ENCODE peak calls at places on chromosomes 13 and 19, in seven cellular contexts. One of them, this sample, is unnamed.

GRCh38 chr19:6930190-6930589 is 42.8 kb downstream of the ADGRE1 start:
- DNase-seq in GM12892: no peak
- DNase-seq in EL: no peak
- DNase-seq in A549: no peak
- DNase-seq in ACHN: no peak
- DNase-seq in activated naive CD4-positive, alpha-beta T cell treated with anti-CD3 and anti-CD28 coated beads, Interleukin-2, amount 10 ng/mL, durations not matched to agents 7 days and 5 days: no peak
- DNase-seq in stimulated activated CD8-positive, alpha-beta memory T cell treated with anti-CD3 and anti-CD28 coated beads, Interleukin-7, amount 100 ng/mL, for 24 hours: no peak
- DNase-seq in this sample: no peak

GRCh38 chr13:112056284-112056727 is 10.6 kb upstream of the SOX1 start:
- DNase-seq in GM12892: no peak
- DNase-seq in EL: no peak
- DNase-seq in A549: no peak
- DNase-seq in ACHN: no peak
- DNase-seq in activated naive CD4-positive, alpha-beta T cell treated with anti-CD3 and anti-CD28 coated beads, Interleukin-2, amount 10 ng/mL, durations not matched to agents 7 days and 5 days: no peak
- DNase-seq in stimulated activated CD8-positive, alpha-beta memory T cell treated with anti-CD3 and anti-CD28 coated beads, Interleukin-7, amount 100 ng/mL, for 24 hours: no peak
- DNase-seq in this sample: no peak

GRCh38 chr13:76939215-76939614 is 9.1 kb upstream of the ACOD1 start:
- DNase-seq in GM12892: no peak
- DNase-seq in EL: peak
- DNase-seq in A549: no peak
- DNase-seq in ACHN: no peak
- DNase-seq in activated naive CD4-positive, alpha-beta T cell treated with anti-CD3 and anti-CD28 coated beads, Interleukin-2, amount 10 ng/mL, durations not matched to agents 7 days and 5 days: no peak
- DNase-seq in stimulated activated CD8-positive, alpha-beta memory T cell treated with anti-CD3 and anti-CD28 coated beads, Interleukin-7, amount 100 ng/mL, for 24 hours: no peak
- DNase-seq in this sample: no peak

GRCh38 chr19:9885077-9885552 is 50.0 kb downstream of the PIN1 start:
- DNase-seq in GM12892: no peak
- DNase-seq in EL: no peak
- DNase-seq in A549: no peak
- DNase-seq in ACHN: peak
- DNase-seq in activated naive CD4-positive, alpha-beta T cell treated with anti-CD3 and anti-CD28 coated beads, Interleukin-2, amount 10 ng/mL, durations not matched to agents 7 days and 5 days: no peak
- DNase-seq in stimulated activated CD8-positive, alpha-beta memory T cell treated with anti-CD3 and anti-CD28 coated beads, Interleukin-7, amount 100 ng/mL, for 24 hours: no peak
- DNase-seq in this sample: peak

GRCh38 chr19:53057904-53058579 is 13.5 kb downstream of the ERVV-2 start:
- DNase-seq in GM12892: no peak
- DNase-seq in EL: peak
- DNase-seq in A549: no peak
- DNase-seq in ACHN: no peak
- DNase-seq in activated naive CD4-positive, alpha-beta T cell treated with anti-CD3 and anti-CD28 coated beads, Interleukin-2, amount 10 ng/mL, durations not matched to agents 7 days and 5 days: peak
- DNase-seq in stimulated activated CD8-positive, alpha-beta memory T cell treated with anti-CD3 and anti-CD28 coated beads, Interleukin-7, amount 100 ng/mL, for 24 hours: no peak
- DNase-seq in this sample: no peak

GRCh38 chr19:45733160-45733810 is at the start of gene MEIOSIN:
- DNase-seq in GM12892: no peak
- DNase-seq in EL: no peak
- DNase-seq in A549: no peak
- DNase-seq in ACHN: no peak
- DNase-seq in activated naive CD4-positive, alpha-beta T cell treated with anti-CD3 and anti-CD28 coated beads, Interleukin-2, amount 10 ng/mL, durations not matched to agents 7 days and 5 days: no peak
- DNase-seq in stimulated activated CD8-positive, alpha-beta memory T cell treated with anti-CD3 and anti-CD28 coated beads, Interleukin-7, amount 100 ng/mL, for 24 hours: no peak
- DNase-seq in this sample: no peak

GRCh38 chr19:35959040-35959967 is 23.1 kb downstream of the LRFN3 start:
- DNase-seq in GM12892: peak
- DNase-seq in EL: no peak
- DNase-seq in A549: no peak
- DNase-seq in ACHN: no peak
- DNase-seq in activated naive CD4-positive, alpha-beta T cell treated with anti-CD3 and anti-CD28 coated beads, Interleukin-2, amount 10 ng/mL, durations not matched to agents 7 days and 5 days: peak
- DNase-seq in stimulated activated CD8-positive, alpha-beta memory T cell treated with anti-CD3 and anti-CD28 coated beads, Interleukin-7, amount 100 ng/mL, for 24 hours: peak
- DNase-seq in this sample: peak

GRCh38 chr13:40619479-40619814 is 47.0 kb downstream of the FOXO1 start:
- DNase-seq in GM12892: no peak
- DNase-seq in EL: no peak
- DNase-seq in A549: no peak
- DNase-seq in ACHN: no peak
- DNase-seq in activated naive CD4-positive, alpha-beta T cell treated with anti-CD3 and anti-CD28 coated beads, Interleukin-2, amount 10 ng/mL, durations not matched to agents 7 days and 5 days: no peak
- DNase-seq in stimulated activated CD8-positive, alpha-beta memory T cell treated with anti-CD3 and anti-CD28 coated beads, Interleukin-7, amount 100 ng/mL, for 24 hours: no peak
- DNase-seq in this sample: no peak

GRCh38 chr13:43848250-43848649 is 31.3 kb downstream of the CCDC122 start:
- DNase-seq in GM12892: no peak
- DNase-seq in EL: peak
- DNase-seq in A549: peak
- DNase-seq in ACHN: no peak
- DNase-seq in activated naive CD4-positive, alpha-beta T cell treated with anti-CD3 and anti-CD28 coated beads, Interleukin-2, amount 10 ng/mL, durations not matched to agents 7 days and 5 days: no peak
- DNase-seq in stimulated activated CD8-positive, alpha-beta memory T cell treated with anti-CD3 and anti-CD28 coated beads, Interleukin-7, amount 100 ng/mL, for 24 hours: no peak
- DNase-seq in this sample: no peak

GRCh38 chr13:20428666-20429644 is 96.7 kb downstream of the CRYL1 start:
- DNase-seq in GM12892: no peak
- DNase-seq in EL: no peak
- DNase-seq in A549: no peak
- DNase-seq in ACHN: no peak
- DNase-seq in activated naive CD4-positive, alpha-beta T cell treated with anti-CD3 and anti-CD28 coated beads, Interleukin-2, amount 10 ng/mL, durations not matched to agents 7 days and 5 days: no peak
- DNase-seq in stimulated activated CD8-positive, alpha-beta memory T cell treated with anti-CD3 and anti-CD28 coated beads, Interleukin-7, amount 100 ng/mL, for 24 hours: no peak
- DNase-seq in this sample: peak

GRCh38 chr13:85148009-85148408 is 651.2 kb downstream of the SLITRK6 start:
- DNase-seq in GM12892: no peak
- DNase-seq in EL: no peak
- DNase-seq in A549: peak
- DNase-seq in ACHN: no peak
- DNase-seq in activated naive CD4-positive, alpha-beta T cell treated with anti-CD3 and anti-CD28 coated beads, Interleukin-2, amount 10 ng/mL, durations not matched to agents 7 days and 5 days: no peak
- DNase-seq in stimulated activated CD8-positive, alpha-beta memory T cell treated with anti-CD3 and anti-CD28 coated beads, Interleukin-7, amount 100 ng/mL, for 24 hours: no peak
- DNase-seq in this sample: no peak

GRCh38 chr13:30739646-30740642 is 4.6 kb downstream of the ALOX5AP start:
- DNase-seq in GM12892: peak
- DNase-seq in EL: peak
- DNase-seq in A549: peak
- DNase-seq in ACHN: peak
- DNase-seq in activated naive CD4-positive, alpha-beta T cell treated with anti-CD3 and anti-CD28 coated beads, Interleukin-2, amount 10 ng/mL, durations not matched to agents 7 days and 5 days: peak
- DNase-seq in stimulated activated CD8-positive, alpha-beta memory T cell treated with anti-CD3 and anti-CD28 coated beads, Interleukin-7, amount 100 ng/mL, for 24 hours: peak
- DNase-seq in this sample: peak

GRCh38 chr13:80509264-80509663 is 168.3 kb upstream of the SPRY2 start:
- DNase-seq in GM12892: no peak
- DNase-seq in EL: no peak
- DNase-seq in A549: no peak
- DNase-seq in ACHN: no peak
- DNase-seq in activated naive CD4-positive, alpha-beta T cell treated with anti-CD3 and anti-CD28 coated beads, Interleukin-2, amount 10 ng/mL, durations not matched to agents 7 days and 5 days: no peak
- DNase-seq in stimulated activated CD8-positive, alpha-beta memory T cell treated with anti-CD3 and anti-CD28 coated beads, Interleukin-7, amount 100 ng/mL, for 24 hours: no peak
- DNase-seq in this sample: no peak

GRCh38 chr13:98564204-98564603 is 12.7 kb downstream of the STK24 start:
- DNase-seq in GM12892: no peak
- DNase-seq in EL: no peak
- DNase-seq in A549: no peak
- DNase-seq in ACHN: no peak
- DNase-seq in activated naive CD4-positive, alpha-beta T cell treated with anti-CD3 and anti-CD28 coated beads, Interleukin-2, amount 10 ng/mL, durations not matched to agents 7 days and 5 days: no peak
- DNase-seq in stimulated activated CD8-positive, alpha-beta memory T cell treated with anti-CD3 and anti-CD28 coated beads, Interleukin-7, amount 100 ng/mL, for 24 hours: no peak
- DNase-seq in this sample: no peak

GRCh38 chr13:41610426-41610825 is 153.1 kb downstream of the RGCC start:
- DNase-seq in GM12892: no peak
- DNase-seq in EL: peak
- DNase-seq in A549: peak
- DNase-seq in ACHN: no peak
- DNase-seq in activated naive CD4-positive, alpha-beta T cell treated with anti-CD3 and anti-CD28 coated beads, Interleukin-2, amount 10 ng/mL, durations not matched to agents 7 days and 5 days: no peak
- DNase-seq in stimulated activated CD8-positive, alpha-beta memory T cell treated with anti-CD3 and anti-CD28 coated beads, Interleukin-7, amount 100 ng/mL, for 24 hours: no peak
- DNase-seq in this sample: peak

GRCh38 chr19:35357867-35358573 is at the start of gene FFAR3:
- DNase-seq in GM12892: no peak
- DNase-seq in EL: peak
- DNase-seq in A549: no peak
- DNase-seq in ACHN: no peak
- DNase-seq in activated naive CD4-positive, alpha-beta T cell treated with anti-CD3 and anti-CD28 coated beads, Interleukin-2, amount 10 ng/mL, durations not matched to agents 7 days and 5 days: no peak
- DNase-seq in stimulated activated CD8-positive, alpha-beta memory T cell treated with anti-CD3 and anti-CD28 coated beads, Interleukin-7, amount 100 ng/mL, for 24 hours: no peak
- DNase-seq in this sample: no peak

GRCh38 chr19:29413435-29413834 is 112.4 kb upstream of the VSTM2B start:
- DNase-seq in GM12892: no peak
- DNase-seq in EL: no peak
- DNase-seq in A549: no peak
- DNase-seq in ACHN: no peak
- DNase-seq in activated naive CD4-positive, alpha-beta T cell treated with anti-CD3 and anti-CD28 coated beads, Interleukin-2, amount 10 ng/mL, durations not matched to agents 7 days and 5 days: no peak
- DNase-seq in stimulated activated CD8-positive, alpha-beta memory T cell treated with anti-CD3 and anti-CD28 coated beads, Interleukin-7, amount 100 ng/mL, for 24 hours: no peak
- DNase-seq in this sample: no peak

GRCh38 chr13:111241006-111241755 is 79.3 kb upstream of the TEX29 start:
- DNase-seq in GM12892: no peak
- DNase-seq in EL: no peak
- DNase-seq in A549: no peak
- DNase-seq in ACHN: no peak
- DNase-seq in activated naive CD4-positive, alpha-beta T cell treated with anti-CD3 and anti-CD28 coated beads, Interleukin-2, amount 10 ng/mL, durations not matched to agents 7 days and 5 days: no peak
- DNase-seq in stimulated activated CD8-positive, alpha-beta memory T cell treated with anti-CD3 and anti-CD28 coated beads, Interleukin-7, amount 100 ng/mL, for 24 hours: no peak
- DNase-seq in this sample: no peak

GRCh38 chr13:46622013-46622917 is 69.3 kb downstream of the LRCH1 start:
- DNase-seq in GM12892: no peak
- DNase-seq in EL: no peak
- DNase-seq in A549: no peak
- DNase-seq in ACHN: peak
- DNase-seq in activated naive CD4-positive, alpha-beta T cell treated with anti-CD3 and anti-CD28 coated beads, Interleukin-2, amount 10 ng/mL, durations not matched to agents 7 days and 5 days: no peak
- DNase-seq in stimulated activated CD8-positive, alpha-beta memory T cell treated with anti-CD3 and anti-CD28 coated beads, Interleukin-7, amount 100 ng/mL, for 24 hours: no peak
- DNase-seq in this sample: no peak

GRCh38 chr19:2711175-2711936 is 8.9 kb upstream of the GNG7 start:
- DNase-seq in GM12892: no peak
- DNase-seq in EL: peak
- DNase-seq in A549: no peak
- DNase-seq in ACHN: peak
- DNase-seq in activated naive CD4-positive, alpha-beta T cell treated with anti-CD3 and anti-CD28 coated beads, Interleukin-2, amount 10 ng/mL, durations not matched to agents 7 days and 5 days: no peak
- DNase-seq in stimulated activated CD8-positive, alpha-beta memory T cell treated with anti-CD3 and anti-CD28 coated beads, Interleukin-7, amount 100 ng/mL, for 24 hours: no peak
- DNase-seq in this sample: no peak

GRCh38 chr19:32464279-32464678 is 58.7 kb downstream of the DPY19L3 start:
- DNase-seq in GM12892: no peak
- DNase-seq in EL: no peak
- DNase-seq in A549: peak
- DNase-seq in ACHN: peak
- DNase-seq in activated naive CD4-positive, alpha-beta T cell treated with anti-CD3 and anti-CD28 coated beads, Interleukin-2, amount 10 ng/mL, durations not matched to agents 7 days and 5 days: no peak
- DNase-seq in stimulated activated CD8-positive, alpha-beta memory T cell treated with anti-CD3 and anti-CD28 coated beads, Interleukin-7, amount 100 ng/mL, for 24 hours: no peak
- DNase-seq in this sample: no peak

GRCh38 chr13:51760592-51760991 is 43.4 kb downstream of the DHRS12 start:
- DNase-seq in GM12892: no peak
- DNase-seq in EL: no peak
- DNase-seq in A549: no peak
- DNase-seq in ACHN: no peak
- DNase-seq in activated naive CD4-positive, alpha-beta T cell treated with anti-CD3 and anti-CD28 coated beads, Interleukin-2, amount 10 ng/mL, durations not matched to agents 7 days and 5 days: no peak
- DNase-seq in stimulated activated CD8-positive, alpha-beta memory T cell treated with anti-CD3 and anti-CD28 coated beads, Interleukin-7, amount 100 ng/mL, for 24 hours: no peak
- DNase-seq in this sample: no peak

GRCh38 chr13:80473695-80474094 is 132.8 kb upstream of the SPRY2 start:
- DNase-seq in GM12892: no peak
- DNase-seq in EL: peak
- DNase-seq in A549: peak
- DNase-seq in ACHN: peak
- DNase-seq in activated naive CD4-positive, alpha-beta T cell treated with anti-CD3 and anti-CD28 coated beads, Interleukin-2, amount 10 ng/mL, durations not matched to agents 7 days and 5 days: no peak
- DNase-seq in stimulated activated CD8-positive, alpha-beta memory T cell treated with anti-CD3 and anti-CD28 coated beads, Interleukin-7, amount 100 ng/mL, for 24 hours: no peak
- DNase-seq in this sample: peak

GRCh38 chr13:106186366-106187030 is 349.0 kb downstream of the EFNB2 start:
- DNase-seq in GM12892: no peak
- DNase-seq in EL: peak
- DNase-seq in A549: no peak
- DNase-seq in ACHN: no peak
- DNase-seq in activated naive CD4-positive, alpha-beta T cell treated with anti-CD3 and anti-CD28 coated beads, Interleukin-2, amount 10 ng/mL, durations not matched to agents 7 days and 5 days: no peak
- DNase-seq in stimulated activated CD8-positive, alpha-beta memory T cell treated with anti-CD3 and anti-CD28 coated beads, Interleukin-7, amount 100 ng/mL, for 24 hours: no peak
- DNase-seq in this sample: no peak

GRCh38 chr19:29810504-29810871 is 1.3 kb upstream of the CCNE1 start:
- DNase-seq in GM12892: no peak
- DNase-seq in EL: peak
- DNase-seq in A549: peak
- DNase-seq in ACHN: no peak
- DNase-seq in activated naive CD4-positive, alpha-beta T cell treated with anti-CD3 and anti-CD28 coated beads, Interleukin-2, amount 10 ng/mL, durations not matched to agents 7 days and 5 days: no peak
- DNase-seq in stimulated activated CD8-positive, alpha-beta memory T cell treated with anti-CD3 and anti-CD28 coated beads, Interleukin-7, amount 100 ng/mL, for 24 hours: no peak
- DNase-seq in this sample: peak

GRCh38 chr19:7331446-7331845 is 17.3 kb upstream of the ARHGEF18 start:
- DNase-seq in GM12892: no peak
- DNase-seq in EL: no peak
- DNase-seq in A549: no peak
- DNase-seq in ACHN: no peak
- DNase-seq in activated naive CD4-positive, alpha-beta T cell treated with anti-CD3 and anti-CD28 coated beads, Interleukin-2, amount 10 ng/mL, durations not matched to agents 7 days and 5 days: no peak
- DNase-seq in stimulated activated CD8-positive, alpha-beta memory T cell treated with anti-CD3 and anti-CD28 coated beads, Interleukin-7, amount 100 ng/mL, for 24 hours: no peak
- DNase-seq in this sample: no peak

GRCh38 chr13:79283742-79284141 is 122.3 kb downstream of the RBM26 start:
- DNase-seq in GM12892: no peak
- DNase-seq in EL: no peak
- DNase-seq in A549: no peak
- DNase-seq in ACHN: no peak
- DNase-seq in activated naive CD4-positive, alpha-beta T cell treated with anti-CD3 and anti-CD28 coated beads, Interleukin-2, amount 10 ng/mL, durations not matched to agents 7 days and 5 days: no peak
- DNase-seq in stimulated activated CD8-positive, alpha-beta memory T cell treated with anti-CD3 and anti-CD28 coated beads, Interleukin-7, amount 100 ng/mL, for 24 hours: no peak
- DNase-seq in this sample: no peak

GRCh38 chr13:51961493-51962403 is 49.5 kb downstream of the ATP7B start:
- DNase-seq in GM12892: no peak
- DNase-seq in EL: no peak
- DNase-seq in A549: no peak
- DNase-seq in ACHN: no peak
- DNase-seq in activated naive CD4-positive, alpha-beta T cell treated with anti-CD3 and anti-CD28 coated beads, Interleukin-2, amount 10 ng/mL, durations not matched to agents 7 days and 5 days: no peak
- DNase-seq in stimulated activated CD8-positive, alpha-beta memory T cell treated with anti-CD3 and anti-CD28 coated beads, Interleukin-7, amount 100 ng/mL, for 24 hours: no peak
- DNase-seq in this sample: no peak

GRCh38 chr19:4713384-4713951 is 10.2 kb downstream of the DPP9 start:
- DNase-seq in GM12892: no peak
- DNase-seq in EL: peak
- DNase-seq in A549: peak
- DNase-seq in ACHN: peak
- DNase-seq in activated naive CD4-positive, alpha-beta T cell treated with anti-CD3 and anti-CD28 coated beads, Interleukin-2, amount 10 ng/mL, durations not matched to agents 7 days and 5 days: no peak
- DNase-seq in stimulated activated CD8-positive, alpha-beta memory T cell treated with anti-CD3 and anti-CD28 coated beads, Interleukin-7, amount 100 ng/mL, for 24 hours: no peak
- DNase-seq in this sample: peak

GRCh38 chr13:30364133-30364532 is 56.8 kb upstream of the KATNAL1 start:
- DNase-seq in GM12892: no peak
- DNase-seq in EL: peak
- DNase-seq in A549: no peak
- DNase-seq in ACHN: no peak
- DNase-seq in activated naive CD4-positive, alpha-beta T cell treated with anti-CD3 and anti-CD28 coated beads, Interleukin-2, amount 10 ng/mL, durations not matched to agents 7 days and 5 days: no peak
- DNase-seq in stimulated activated CD8-positive, alpha-beta memory T cell treated with anti-CD3 and anti-CD28 coated beads, Interleukin-7, amount 100 ng/mL, for 24 hours: no peak
- DNase-seq in this sample: no peak

GRCh38 chr19:29566496-29567054 is 39.5 kb upstream of the POP4 start:
- DNase-seq in GM12892: no peak
- DNase-seq in EL: no peak
- DNase-seq in A549: no peak
- DNase-seq in ACHN: no peak
- DNase-seq in activated naive CD4-positive, alpha-beta T cell treated with anti-CD3 and anti-CD28 coated beads, Interleukin-2, amount 10 ng/mL, durations not matched to agents 7 days and 5 days: no peak
- DNase-seq in stimulated activated CD8-positive, alpha-beta memory T cell treated with anti-CD3 and anti-CD28 coated beads, Interleukin-7, amount 100 ng/mL, for 24 hours: no peak
- DNase-seq in this sample: no peak

GRCh38 chr19:42267644-42268141 is 1.4 kb upstream of the CIC start:
- DNase-seq in GM12892: no peak
- DNase-seq in EL: no peak
- DNase-seq in A549: no peak
- DNase-seq in ACHN: no peak
- DNase-seq in activated naive CD4-positive, alpha-beta T cell treated with anti-CD3 and anti-CD28 coated beads, Interleukin-2, amount 10 ng/mL, durations not matched to agents 7 days and 5 days: no peak
- DNase-seq in stimulated activated CD8-positive, alpha-beta memory T cell treated with anti-CD3 and anti-CD28 coated beads, Interleukin-7, amount 100 ng/mL, for 24 hours: no peak
- DNase-seq in this sample: no peak

GRCh38 chr19:31352296-31352781 is 3.1 kb upstream of the TSHZ3 start:
- DNase-seq in GM12892: no peak
- DNase-seq in EL: no peak
- DNase-seq in A549: no peak
- DNase-seq in ACHN: no peak
- DNase-seq in activated naive CD4-positive, alpha-beta T cell treated with anti-CD3 and anti-CD28 coated beads, Interleukin-2, amount 10 ng/mL, durations not matched to agents 7 days and 5 days: no peak
- DNase-seq in stimulated activated CD8-positive, alpha-beta memory T cell treated with anti-CD3 and anti-CD28 coated beads, Interleukin-7, amount 100 ng/mL, for 24 hours: no peak
- DNase-seq in this sample: no peak

GRCh38 chr13:32010137-32010536 is 21.4 kb upstream of the FRY start:
- DNase-seq in GM12892: no peak
- DNase-seq in EL: no peak
- DNase-seq in A549: no peak
- DNase-seq in ACHN: no peak
- DNase-seq in activated naive CD4-positive, alpha-beta T cell treated with anti-CD3 and anti-CD28 coated beads, Interleukin-2, amount 10 ng/mL, durations not matched to agents 7 days and 5 days: no peak
- DNase-seq in stimulated activated CD8-positive, alpha-beta memory T cell treated with anti-CD3 and anti-CD28 coated beads, Interleukin-7, amount 100 ng/mL, for 24 hours: no peak
- DNase-seq in this sample: no peak

GRCh38 chr19:35262101-35262761 is 6.5 kb upstream of the USF2 start:
- DNase-seq in GM12892: no peak
- DNase-seq in EL: no peak
- DNase-seq in A549: no peak
- DNase-seq in ACHN: no peak
- DNase-seq in activated naive CD4-positive, alpha-beta T cell treated with anti-CD3 and anti-CD28 coated beads, Interleukin-2, amount 10 ng/mL, durations not matched to agents 7 days and 5 days: peak
- DNase-seq in stimulated activated CD8-positive, alpha-beta memory T cell treated with anti-CD3 and anti-CD28 coated beads, Interleukin-7, amount 100 ng/mL, for 24 hours: no peak
- DNase-seq in this sample: peak

GRCh38 chr13:44004881-44005280 is 125.2 kb downstream of the LACC1 start:
- DNase-seq in GM12892: no peak
- DNase-seq in EL: peak
- DNase-seq in A549: no peak
- DNase-seq in ACHN: peak
- DNase-seq in activated naive CD4-positive, alpha-beta T cell treated with anti-CD3 and anti-CD28 coated beads, Interleukin-2, amount 10 ng/mL, durations not matched to agents 7 days and 5 days: no peak
- DNase-seq in stimulated activated CD8-positive, alpha-beta memory T cell treated with anti-CD3 and anti-CD28 coated beads, Interleukin-7, amount 100 ng/mL, for 24 hours: no peak
- DNase-seq in this sample: peak

GRCh38 chr19:58562126-58563033 is 4.0 kb upstream of the UBE2M start:
- DNase-seq in GM12892: no peak
- DNase-seq in EL: peak
- DNase-seq in A549: no peak
- DNase-seq in ACHN: no peak
- DNase-seq in activated naive CD4-positive, alpha-beta T cell treated with anti-CD3 and anti-CD28 coated beads, Interleukin-2, amount 10 ng/mL, durations not matched to agents 7 days and 5 days: peak
- DNase-seq in stimulated activated CD8-positive, alpha-beta memory T cell treated with anti-CD3 and anti-CD28 coated beads, Interleukin-7, amount 100 ng/mL, for 24 hours: no peak
- DNase-seq in this sample: no peak

GRCh38 chr13:98458431-98458830 is 118.5 kb downstream of the STK24 start:
- DNase-seq in GM12892: no peak
- DNase-seq in EL: no peak
- DNase-seq in A549: no peak
- DNase-seq in ACHN: no peak
- DNase-seq in activated naive CD4-positive, alpha-beta T cell treated with anti-CD3 and anti-CD28 coated beads, Interleukin-2, amount 10 ng/mL, durations not matched to agents 7 days and 5 days: no peak
- DNase-seq in stimulated activated CD8-positive, alpha-beta memory T cell treated with anti-CD3 and anti-CD28 coated beads, Interleukin-7, amount 100 ng/mL, for 24 hours: no peak
- DNase-seq in this sample: no peak